ENCODE peak calls at places on chromosomes 5 and 9, in seven cellular contexts. W, Q, O, G, K, V and M are unnamed samples.

GRCh38 chr5:73278693-73279092 is 105.7 kb downstream of the TMEM174 start:
- DNase-seq in V (no peak), W (no peak), Q (no peak), O (no peak), K (no peak), G (no peak), M (no peak)

GRCh38 chr9:107137495-107138202 is 145.4 kb upstream of the RAD23B start:
- DNase-seq in Q (no peak), V (no peak), W (no peak), K (no peak), G (peak; percentile 15), O (no peak), M (peak; percentile 44)

GRCh38 chr9:100668024-100668423 is 90.1 kb downstream of the CAVIN4 start:
- DNase-seq in V (no peak), K (no peak), O (no peak), G (no peak), Q (no peak), W (no peak), M (no peak)

GRCh38 chr9:136137321-136138054 is 18.8 kb upstream of the TMEM250 start:
- DNase-seq in Q (no peak), O (no peak), W (no peak), K (no peak), V (no peak), G (no peak), M (no peak)

GRCh38 chr5:172540099-172540870 is 86.0 kb upstream of the SH3PXD2B start:
- DNase-seq in W (no peak), K (no peak), V (no peak), Q (no peak), O (no peak), G (no peak), M (no peak)

GRCh38 chr5:143340891-143341685 is 62.4 kb downstream of the NR3C1 start:
- DNase-seq in K (no peak), W (no peak), V (no peak), O (no peak), G (no peak), Q (no peak), M (no peak)

GRCh38 chr5:40646286-40646685 is 33.4 kb upstream of the PTGER4 start:
- DNase-seq in G (no peak), O (no peak), V (no peak), K (no peak), Q (no peak), W (no peak), M (no peak)

GRCh38 chr9:89497181-89497963 is 541 bp downstream of the SEMA4D start:
- DNase-seq in W (peak; percentile 31), V (no peak), O (no peak), G (no peak), K (peak; percentile 53), Q (no peak), M (peak; percentile 35)

GRCh38 chr5:58182287-58182841 is 277.5 kb downstream of the PLK2 start:
- DNase-seq in W (no peak), O (no peak), K (no peak), Q (no peak), V (no peak), G (no peak), M (no peak)

GRCh38 chr5:101278011-101278687 is 375.1 kb upstream of the ST8SIA4 start:
- DNase-seq in G (no peak), K (no peak), W (no peak), V (no peak), O (no peak), Q (no peak), M (no peak)

GRCh38 chr9:121184463-121184862 is 17.2 kb downstream of the RAB14 start:
- DNase-seq in O (no peak), G (no peak), V (no peak), Q (no peak), K (no peak), W (no peak), M (no peak)

GRCh38 chr5:140042551-140043507 is at the start of gene NRG2:
- DNase-seq in V (peak; percentile 30), Q (peak; percentile 63), K (peak; percentile 70), G (peak; percentile 68), W (peak; percentile 46), O (no peak), M (peak; percentile 53)

GRCh38 chr9:92647671-92648446 is 22.1 kb downstream of the IPPK start:
- DNase-seq in O (no peak), V (no peak), W (no peak), K (no peak), Q (no peak), G (no peak), M (no peak)

GRCh38 chr5:168683247-168683926 is 104.2 kb upstream of the PANK3 start:
- DNase-seq in Q (peak; percentile 19), W (no peak), G (no peak), O (no peak), V (no peak), K (peak; percentile 48), M (no peak)

GRCh38 chr5:180469586-180469865 is 24.7 kb upstream of the CNOT6 start:
- DNase-seq in G (no peak), W (no peak), K (no peak), Q (no peak), V (no peak), O (no peak), M (no peak)

GRCh38 chr9:86405926-86406325 is 51.7 kb upstream of the TUT7 start:
- DNase-seq in V (no peak), K (no peak), O (no peak), Q (no peak), G (no peak), W (no peak), M (no peak)

GRCh38 chr5:96344678-96345612 is 88.1 kb downstream of the PCSK1 start:
- DNase-seq in W (peak; percentile 11), G (peak; percentile 35), O (no peak), V (no peak), K (peak; percentile 7), Q (peak; percentile 31), M (peak; percentile 60)

GRCh38 chr5:43615445-43616184 is 12.6 kb downstream of the NNT start:
- DNase-seq in Q (no peak), V (no peak), G (no peak), W (no peak), K (no peak), O (no peak), M (no peak)

GRCh38 chr9:87749335-87750035 is 23.6 kb downstream of the CTSL start:
- DNase-seq in Q (no peak), K (no peak), G (no peak), O (no peak), W (no peak), V (no peak), M (no peak)

GRCh38 chr5:104430977-104431620 is 868.5 kb upstream of the NUDT12 start:
- DNase-seq in Q (no peak), W (no peak), G (no peak), K (no peak), V (no peak), O (no peak), M (no peak)

GRCh38 chr5:180853121-180853520 is 8.0 kb downstream of the ZFP62 start:
- DNase-seq in Q (no peak), G (no peak), O (no peak), V (no peak), W (no peak), K (no peak), M (no peak)

GRCh38 chr5:135174315-135175096 is 140.5 kb upstream of the PITX1 start:
- DNase-seq in O (no peak), K (no peak), V (no peak), Q (no peak), G (no peak), W (no peak), M (no peak)

GRCh38 chr9:132937463-132937901 is 6.9 kb downstream of the TSC1 start:
- DNase-seq in K (no peak), O (no peak), G (no peak), V (no peak), Q (no peak), W (no peak), M (no peak)

GRCh38 chr9:133558191-133559126 is 24.0 kb downstream of the ADAMTSL2 start:
- DNase-seq in G (peak; percentile 72), O (no peak), K (no peak), W (no peak), V (no peak), Q (no peak), M (no peak)

GRCh38 chr5:109965634-109966033 is 275.9 kb downstream of the MAN2A1 start:
- DNase-seq in K (no peak), W (no peak), O (no peak), Q (no peak), V (no peak), G (no peak), M (no peak)

GRCh38 chr5:123220616-123221146 is 131.6 kb downstream of the PRDM6 start:
- DNase-seq in W (no peak), V (no peak), G (no peak), K (no peak), O (no peak), Q (no peak), M (peak; percentile 38)

GRCh38 chr5:36756089-36756488 is 120.5 kb upstream of the NIPBL start:
- DNase-seq in G (no peak), O (no peak), W (no peak), K (no peak), Q (no peak), V (no peak), M (no peak)

GRCh38 chr9:137493163-137494103 is 34.3 kb upstream of the NSMF start:
- DNase-seq in V (no peak), K (no peak), O (no peak), G (no peak), Q (no peak), W (no peak), M (no peak)

GRCh38 chr5:132256783-132257130 is 739 bp upstream of the PDLIM4 start:
- DNase-seq in V (no peak), K (no peak), G (no peak), Q (no peak), W (no peak), O (no peak), M (no peak)

GRCh38 chr9:121910491-121911040 is 182.5 kb downstream of the TTLL11 start:
- DNase-seq in W (no peak), V (no peak), G (no peak), K (no peak), Q (no peak), O (no peak), M (no peak)